ENCODE peak calls at places on chromosomes 16 and 17, in nine cellular contexts. One of them, this sample, is unnamed.

GRCh38 chr17:1883536-1883935 is 53.7 kb downstream of the RPA1 start:
- DNase-seq in mesothelial cell of epicardium: no peak
- DNase-seq in NCI-H1105: no peak
- DNase-seq in left ventricle myocardium superior: no peak
- DNase-seq in activated CD8-positive, alpha-beta memory T cell treated with anti-CD3 and anti-CD28 coated beads for 4 hours: no peak
- DNase-seq in A549: no peak
- DNase-seq in activated T-helper 1 cell treated with anti-CD3 and anti-CD28 coated beads, Interleukin-2, amount 50 U/mL, for 16 hours: no peak
- DNase-seq in epithelial cell of esophagus: no peak
- DNase-seq in HCT116: no peak
- DNase-seq in this sample: no peak

GRCh38 chr16:89918453-89919347 is at the start of gene MC1R:
- DNase-seq in left ventricle myocardium superior: no peak
- DNase-seq in NCI-H1105: peak; percentile 10
- DNase-seq in activated CD8-positive, alpha-beta memory T cell treated with anti-CD3 and anti-CD28 coated beads for 4 hours: no peak
- DNase-seq in activated T-helper 1 cell treated with anti-CD3 and anti-CD28 coated beads, Interleukin-2, amount 50 U/mL, for 16 hours: no peak
- DNase-seq in A549: peak; percentile 67
- DNase-seq in mesothelial cell of epicardium: peak; percentile 57
- DNase-seq in HCT116: peak; percentile 26
- DNase-seq in epithelial cell of esophagus: no peak
- DNase-seq in this sample: no peak

GRCh38 chr17:57810740-57811632 is 38.9 kb downstream of the MRPS23 start:
- DNase-seq in left ventricle myocardium superior: peak; percentile 69
- DNase-seq in activated CD8-positive, alpha-beta memory T cell treated with anti-CD3 and anti-CD28 coated beads for 4 hours: no peak
- DNase-seq in A549: no peak
- DNase-seq in activated T-helper 1 cell treated with anti-CD3 and anti-CD28 coated beads, Interleukin-2, amount 50 U/mL, for 16 hours: no peak
- DNase-seq in NCI-H1105: peak; percentile 93
- DNase-seq in epithelial cell of esophagus: no peak
- DNase-seq in HCT116: no peak
- DNase-seq in mesothelial cell of epicardium: peak; percentile 43
- DNase-seq in this sample: no peak

GRCh38 chr17:17151962-17152361 is 54.2 kb downstream of the PLD6 start:
- DNase-seq in HCT116: no peak
- DNase-seq in epithelial cell of esophagus: peak; percentile 92
- DNase-seq in NCI-H1105: no peak
- DNase-seq in activated T-helper 1 cell treated with anti-CD3 and anti-CD28 coated beads, Interleukin-2, amount 50 U/mL, for 16 hours: no peak
- DNase-seq in left ventricle myocardium superior: peak; percentile 93
- DNase-seq in mesothelial cell of epicardium: no peak
- DNase-seq in activated CD8-positive, alpha-beta memory T cell treated with anti-CD3 and anti-CD28 coated beads for 4 hours: no peak
- DNase-seq in A549: peak; percentile 85
- DNase-seq in this sample: peak; percentile 92

GRCh38 chr16:70512456-70512855 is 10.9 kb downstream of the COG4 start:
- DNase-seq in activated CD8-positive, alpha-beta memory T cell treated with anti-CD3 and anti-CD28 coated beads for 4 hours: no peak
- DNase-seq in left ventricle myocardium superior: no peak
- DNase-seq in HCT116: no peak
- DNase-seq in A549: peak; percentile 33
- DNase-seq in activated T-helper 1 cell treated with anti-CD3 and anti-CD28 coated beads, Interleukin-2, amount 50 U/mL, for 16 hours: no peak
- DNase-seq in mesothelial cell of epicardium: no peak
- DNase-seq in epithelial cell of esophagus: peak; percentile 95
- DNase-seq in NCI-H1105: no peak
- DNase-seq in this sample: no peak

GRCh38 chr17:73760186-73760758 is 116.0 kb upstream of the SDK2 start:
- DNase-seq in A549: no peak
- DNase-seq in activated T-helper 1 cell treated with anti-CD3 and anti-CD28 coated beads, Interleukin-2, amount 50 U/mL, for 16 hours: no peak
- DNase-seq in mesothelial cell of epicardium: no peak
- DNase-seq in NCI-H1105: peak; percentile 90
- DNase-seq in epithelial cell of esophagus: no peak
- DNase-seq in HCT116: no peak
- DNase-seq in activated CD8-positive, alpha-beta memory T cell treated with anti-CD3 and anti-CD28 coated beads for 4 hours: no peak
- DNase-seq in left ventricle myocardium superior: no peak
- DNase-seq in this sample: no peak

GRCh38 chr16:12160249-12160648 is 183.7 kb downstream of the SNX29 start:
- DNase-seq in HCT116: no peak
- DNase-seq in epithelial cell of esophagus: no peak
- DNase-seq in NCI-H1105: no peak
- DNase-seq in activated T-helper 1 cell treated with anti-CD3 and anti-CD28 coated beads, Interleukin-2, amount 50 U/mL, for 16 hours: no peak
- DNase-seq in left ventricle myocardium superior: no peak
- DNase-seq in activated CD8-positive, alpha-beta memory T cell treated with anti-CD3 and anti-CD28 coated beads for 4 hours: no peak
- DNase-seq in mesothelial cell of epicardium: no peak
- DNase-seq in A549: no peak
- DNase-seq in this sample: no peak

GRCh38 chr16:70162041-70162451 is 11.5 kb upstream of the CLEC18C start:
- DNase-seq in NCI-H1105: no peak
- DNase-seq in epithelial cell of esophagus: peak; percentile 81
- DNase-seq in HCT116: no peak
- DNase-seq in mesothelial cell of epicardium: no peak
- DNase-seq in activated T-helper 1 cell treated with anti-CD3 and anti-CD28 coated beads, Interleukin-2, amount 50 U/mL, for 16 hours: no peak
- DNase-seq in left ventricle myocardium superior: no peak
- DNase-seq in activated CD8-positive, alpha-beta memory T cell treated with anti-CD3 and anti-CD28 coated beads for 4 hours: no peak
- DNase-seq in A549: peak; percentile 64
- DNase-seq in this sample: no peak

GRCh38 chr16:61146429-61146828 is 889.8 kb downstream of the CDH8 start:
- DNase-seq in left ventricle myocardium superior: no peak
- DNase-seq in NCI-H1105: no peak
- DNase-seq in A549: no peak
- DNase-seq in HCT116: no peak
- DNase-seq in activated T-helper 1 cell treated with anti-CD3 and anti-CD28 coated beads, Interleukin-2, amount 50 U/mL, for 16 hours: no peak
- DNase-seq in epithelial cell of esophagus: no peak
- DNase-seq in activated CD8-positive, alpha-beta memory T cell treated with anti-CD3 and anti-CD28 coated beads for 4 hours: no peak
- DNase-seq in mesothelial cell of epicardium: no peak
- DNase-seq in this sample: no peak

GRCh38 chr16:83113317-83113716 is 486.5 kb downstream of the CDH13 start:
- DNase-seq in NCI-H1105: peak; percentile 1
- DNase-seq in HCT116: no peak
- DNase-seq in activated T-helper 1 cell treated with anti-CD3 and anti-CD28 coated beads, Interleukin-2, amount 50 U/mL, for 16 hours: no peak
- DNase-seq in mesothelial cell of epicardium: no peak
- DNase-seq in activated CD8-positive, alpha-beta memory T cell treated with anti-CD3 and anti-CD28 coated beads for 4 hours: no peak
- DNase-seq in epithelial cell of esophagus: peak; percentile 54
- DNase-seq in left ventricle myocardium superior: no peak
- DNase-seq in A549: peak; percentile 19
- DNase-seq in this sample: peak; percentile 22

GRCh38 chr17:7852262-7852670 is 2.6 kb upstream of the TMEM88 start:
- DNase-seq in activated CD8-positive, alpha-beta memory T cell treated with anti-CD3 and anti-CD28 coated beads for 4 hours: no peak
- DNase-seq in activated T-helper 1 cell treated with anti-CD3 and anti-CD28 coated beads, Interleukin-2, amount 50 U/mL, for 16 hours: no peak
- DNase-seq in NCI-H1105: no peak
- DNase-seq in A549: no peak
- DNase-seq in HCT116: no peak
- DNase-seq in left ventricle myocardium superior: peak; percentile 46
- DNase-seq in mesothelial cell of epicardium: no peak
- DNase-seq in epithelial cell of esophagus: no peak
- DNase-seq in this sample: no peak

GRCh38 chr17:62674841-62675240 is 47.4 kb downstream of the MRC2 start:
- DNase-seq in epithelial cell of esophagus: no peak
- DNase-seq in activated T-helper 1 cell treated with anti-CD3 and anti-CD28 coated beads, Interleukin-2, amount 50 U/mL, for 16 hours: no peak
- DNase-seq in A549: no peak
- DNase-seq in mesothelial cell of epicardium: no peak
- DNase-seq in left ventricle myocardium superior: no peak
- DNase-seq in HCT116: no peak
- DNase-seq in NCI-H1105: no peak
- DNase-seq in activated CD8-positive, alpha-beta memory T cell treated with anti-CD3 and anti-CD28 coated beads for 4 hours: no peak
- DNase-seq in this sample: no peak

GRCh38 chr17:77019955-77020379 is 120.8 kb upstream of the SEC14L1 start:
- DNase-seq in left ventricle myocardium superior: no peak
- DNase-seq in activated T-helper 1 cell treated with anti-CD3 and anti-CD28 coated beads, Interleukin-2, amount 50 U/mL, for 16 hours: no peak
- DNase-seq in mesothelial cell of epicardium: no peak
- DNase-seq in epithelial cell of esophagus: no peak
- DNase-seq in HCT116: no peak
- DNase-seq in A549: no peak
- DNase-seq in activated CD8-positive, alpha-beta memory T cell treated with anti-CD3 and anti-CD28 coated beads for 4 hours: no peak
- DNase-seq in NCI-H1105: no peak
- DNase-seq in this sample: no peak

GRCh38 chr17:58244958-58245357 is 6.6 kb downstream of the LPO start:
- DNase-seq in A549: no peak
- DNase-seq in activated T-helper 1 cell treated with anti-CD3 and anti-CD28 coated beads, Interleukin-2, amount 50 U/mL, for 16 hours: no peak
- DNase-seq in NCI-H1105: no peak
- DNase-seq in HCT116: no peak
- DNase-seq in epithelial cell of esophagus: no peak
- DNase-seq in left ventricle myocardium superior: no peak
- DNase-seq in activated CD8-positive, alpha-beta memory T cell treated with anti-CD3 and anti-CD28 coated beads for 4 hours: no peak
- DNase-seq in mesothelial cell of epicardium: no peak
- DNase-seq in this sample: no peak

GRCh38 chr17:65268832-65269231 is 131.7 kb downstream of the RGS9 start:
- DNase-seq in epithelial cell of esophagus: peak; percentile 30
- DNase-seq in NCI-H1105: no peak
- DNase-seq in activated T-helper 1 cell treated with anti-CD3 and anti-CD28 coated beads, Interleukin-2, amount 50 U/mL, for 16 hours: no peak
- DNase-seq in activated CD8-positive, alpha-beta memory T cell treated with anti-CD3 and anti-CD28 coated beads for 4 hours: no peak
- DNase-seq in left ventricle myocardium superior: no peak
- DNase-seq in HCT116: no peak
- DNase-seq in A549: no peak
- DNase-seq in mesothelial cell of epicardium: no peak
- DNase-seq in this sample: no peak

GRCh38 chr17:13941781-13942180 is 127.5 kb upstream of the COX10 start:
- DNase-seq in activated CD8-positive, alpha-beta memory T cell treated with anti-CD3 and anti-CD28 coated beads for 4 hours: no peak
- DNase-seq in mesothelial cell of epicardium: no peak
- DNase-seq in activated T-helper 1 cell treated with anti-CD3 and anti-CD28 coated beads, Interleukin-2, amount 50 U/mL, for 16 hours: no peak
- DNase-seq in epithelial cell of esophagus: no peak
- DNase-seq in NCI-H1105: no peak
- DNase-seq in left ventricle myocardium superior: no peak
- DNase-seq in HCT116: no peak
- DNase-seq in A549: no peak
- DNase-seq in this sample: no peak